ENCODE peak calls at places on chromosomes 3 and 15, in six cellular contexts. Y, U, B, T, I and K are unnamed samples.

GRCh38 chr3:52181543-52181942 is 16.4 kb upstream of the ALAS1 start:
- DNase-seq in Y (no peak), U (no peak), B (no peak), T (no peak), I (peak; percentile 79), K (no peak)

GRCh38 chr3:9067352-9067975 is 104.2 kb upstream of the RAD18 start:
- DNase-seq in Y (no peak), U (peak; percentile 50), B (peak; percentile 42), T (no peak), I (peak; percentile 75), K (no peak)

GRCh38 chr3:170585937-170586310 is at the start of gene SLC7A14:
- DNase-seq in Y (no peak), U (peak; percentile 77), B (peak; percentile 73), T (no peak), I (peak; percentile 11), K (no peak)

GRCh38 chr15:27958911-27959598 is 140.1 kb downstream of the OCA2 start:
- DNase-seq in Y (no peak), U (no peak), B (no peak), T (no peak), I (no peak), K (no peak)

GRCh38 chr15:27059610-27060202 is 88.7 kb downstream of the GABRG3 start:
- DNase-seq in Y (no peak), U (peak; percentile 82), B (no peak), T (peak; percentile 7), I (peak; percentile 64), K (no peak)

GRCh38 chr3:85161544-85161943 is 202.8 kb downstream of the CADM2 start:
- DNase-seq in Y (no peak), U (no peak), B (no peak), T (no peak), I (no peak), K (no peak)

GRCh38 chr3:16665282-16665741 is 60.1 kb upstream of the DAZL start:
- DNase-seq in Y (no peak), U (no peak), B (no peak), T (no peak), I (no peak), K (no peak)

GRCh38 chr15:63052128-63052826 is 9.7 kb downstream of the TPM1 start:
- DNase-seq in Y (no peak), U (no peak), B (no peak), T (no peak), I (no peak), K (no peak)

GRCh38 chr15:69127226-69127625 is 33.2 kb upstream of the GLCE start:
- DNase-seq in Y (no peak), U (no peak), B (no peak), T (no peak), I (no peak), K (no peak)

GRCh38 chr3:130601662-130602061 is 84.7 kb downstream of the COL6A6 start:
- DNase-seq in Y (no peak), U (no peak), B (no peak), T (no peak), I (no peak), K (no peak)

GRCh38 chr3:143757691-143758090 is 90.6 kb downstream of the SLC9A9 start:
- DNase-seq in Y (no peak), U (no peak), B (no peak), T (no peak), I (no peak), K (no peak)

GRCh38 chr3:193732391-193732790 is 139.4 kb downstream of the OPA1 start:
- DNase-seq in Y (no peak), U (no peak), B (no peak), T (no peak), I (peak; percentile 93), K (no peak)

GRCh38 chr3:9917820-9918219 is 922 bp downstream of the IL17RC start:
- DNase-seq in Y (no peak), U (no peak), B (no peak), T (no peak), I (no peak), K (no peak)

GRCh38 chr3:30952786-30953185 is 58.3 kb upstream of the GADL1 start:
- DNase-seq in Y (no peak), U (no peak), B (no peak), T (no peak), I (peak; percentile 60), K (no peak)

GRCh38 chr3:107384428-107384827 is 7.2 kb downstream of the CCDC54 start:
- DNase-seq in Y (no peak), U (no peak), B (no peak), T (no peak), I (no peak), K (no peak)

GRCh38 chr3:29279830-29280229 is 1.0 kb upstream of the RBMS3 start:
- DNase-seq in Y (no peak), U (no peak), B (peak; percentile 29), T (no peak), I (peak; percentile 10), K (no peak)

GRCh38 chr3:135034291-135034768 is 239.3 kb downstream of the EPHB1 start:
- DNase-seq in Y (no peak), U (peak; percentile 90), B (no peak), T (no peak), I (no peak), K (no peak)

GRCh38 chr15:94205366-94205765 is 26.0 kb upstream of the MCTP2 start:
- DNase-seq in Y (no peak), U (no peak), B (no peak), T (no peak), I (peak; percentile 42), K (no peak)

GRCh38 chr3:42914771-42915515 is 9.0 kb downstream of the ZNF662 start:
- DNase-seq in Y (no peak), U (no peak), B (no peak), T (no peak), I (no peak), K (no peak)

GRCh38 chr3:32815812-32816438 is 1.9 kb upstream of the TRIM71 start:
- DNase-seq in Y (no peak), U (no peak), B (no peak), T (no peak), I (no peak), K (no peak)

GRCh38 chr15:25181290-25182097 is 226.7 kb downstream of the SNRPN start:
- DNase-seq in Y (peak; percentile 7), U (no peak), B (peak; percentile 19), T (no peak), I (no peak), K (no peak)

GRCh38 chr3:101928890-101929289 is 79.6 kb downstream of the NFKBIZ start:
- DNase-seq in Y (no peak), U (no peak), B (no peak), T (no peak), I (peak; percentile 60), K (no peak)

GRCh38 chr3:83843716-83844115 is 1115.1 kb upstream of the CADM2 start:
- DNase-seq in Y (no peak), U (no peak), B (no peak), T (no peak), I (no peak), K (no peak)

GRCh38 chr3:9800529-9800928 is 7.6 kb downstream of the ARPC4 start:
- DNase-seq in Y (no peak), U (no peak), B (no peak), T (no peak), I (no peak), K (no peak)

GRCh38 chr3:104180906-104181305 is 1185.8 kb upstream of the ALCAM start:
- DNase-seq in Y (no peak), U (no peak), B (no peak), T (no peak), I (no peak), K (no peak)

GRCh38 chr3:126102530-126102951 is 18.6 kb upstream of the SLC41A3 start:
- DNase-seq in Y (no peak), U (no peak), B (peak; percentile 26), T (no peak), I (peak; percentile 62), K (no peak)

GRCh38 chr3:187799942-187800637 is 54.8 kb upstream of the BCL6 start:
- DNase-seq in Y (no peak), U (no peak), B (no peak), T (no peak), I (no peak), K (no peak)

GRCh38 chr3:36803096-36803811 is 38.9 kb upstream of the DCLK3 start:
- DNase-seq in Y (no peak), U (no peak), B (no peak), T (no peak), I (no peak), K (no peak)

GRCh38 chr15:88233921-88234320 is 22.6 kb downstream of the NTRK3 start:
- DNase-seq in Y (no peak), U (no peak), B (no peak), T (no peak), I (no peak), K (no peak)

GRCh38 chr3:53258600-53259426 is 3.0 kb upstream of the TKT start:
- DNase-seq in Y (no peak), U (no peak), B (no peak), T (no peak), I (no peak), K (no peak)

GRCh38 chr3:187368765-187369450 is 723 bp downstream of the RTP4 start:
- DNase-seq in Y (no peak), U (no peak), B (no peak), T (no peak), I (peak; percentile 36), K (no peak)

GRCh38 chr3:10753964-10754363 is 62.1 kb upstream of the SLC6A11 start:
- DNase-seq in Y (no peak), U (no peak), B (no peak), T (no peak), I (peak; percentile 54), K (no peak)